ENCODE peak calls at places on chromosomes 13 and 19, in ten cellular contexts. N, S, Y, P, L, Q, O, X, W and V are unnamed samples.
A peak's percentile ranks its signal among the peaks of the same experiment; 100 is the strongest.

GRCh38 chr13:68810660-68811059 is 1297.0 kb upstream of the ATXN8OS start:
- DNase-seq in L (no peak), P (no peak), Q (no peak), S (no peak), O (no peak), W (no peak), X (no peak), Y (no peak), N (no peak), V (no peak)

GRCh38 chr13:101514695-101515275 is 62.3 kb downstream of the ITGBL1 start:
- DNase-seq in Y (no peak), W (no peak), Q (peak; percentile 2), N (peak; percentile 32), S (peak; percentile 70), X (peak; percentile 22), L (peak; percentile 27), P (no peak), O (no peak), V (no peak)

GRCh38 chr19:43651758-43652545 is 12.3 kb upstream of the CADM4 start:
- DNase-seq in W (peak; percentile 31), Y (peak; percentile 18), Q (peak; percentile 80), S (peak; percentile 67), L (peak; percentile 66), P (peak; percentile 14), N (no peak), X (peak; percentile 12), O (no peak), V (no peak)

GRCh38 chr13:100913143-100913542 is 238.5 kb upstream of the TMTC4 start:
- DNase-seq in P (no peak), S (no peak), W (no peak), L (no peak), O (no peak), Y (no peak), Q (no peak), N (no peak), X (no peak), V (no peak)

GRCh38 chr19:48561412-48561811 is 9.4 kb downstream of the SULT2B1 start:
- DNase-seq in P (no peak), N (no peak), X (no peak), Y (no peak), S (no peak), O (no peak), W (no peak), L (no peak), Q (no peak), V (no peak)

GRCh38 chr19:30116984-30117555 is 175.0 kb downstream of the URI1 start:
- DNase-seq in O (no peak), P (no peak), S (no peak), W (no peak), L (no peak), X (no peak), Y (no peak), Q (no peak), N (no peak), V (no peak)

GRCh38 chr13:97224544-97225324 is 2.6 kb downstream of the MBNL2 start:
- DNase-seq in Y (no peak), Q (no peak), W (peak; percentile 33), N (no peak), L (no peak), X (peak; percentile 62), P (no peak), S (peak; percentile 27), O (peak; percentile 29), V (no peak)

GRCh38 chr19:1608414-1609391 is 3.4 kb upstream of the UQCR11 start:
- DNase-seq in P (no peak), L (peak; percentile 50), X (peak; percentile 33), N (no peak), Y (no peak), Q (no peak), W (no peak), S (peak; percentile 39), O (no peak), V (no peak)

GRCh38 chr19:33376931-33377557 is 3.5 kb downstream of the CEBPG start:
- DNase-seq in W (no peak), O (no peak), P (no peak), Q (no peak), Y (no peak), L (no peak), N (no peak), X (no peak), S (no peak), V (no peak)

GRCh38 chr13:42815686-42816085 is 34.3 kb downstream of the FAM216B start:
- DNase-seq in L (no peak), X (no peak), S (no peak), N (no peak), W (no peak), Y (no peak), Q (no peak), P (no peak), O (no peak), V (no peak)

GRCh38 chr13:46855664-46856063 is 41.2 kb downstream of the HTR2A start:
- DNase-seq in N (no peak), X (no peak), S (no peak), P (no peak), O (no peak), Q (no peak), Y (no peak), W (no peak), L (no peak), V (no peak)

GRCh38 chr13:107392205-107392604 is 823.1 kb downstream of the LIG4 start:
- DNase-seq in L (no peak), P (no peak), N (no peak), W (no peak), X (no peak), Y (no peak), O (no peak), Q (no peak), S (no peak), V (no peak)

GRCh38 chr19:45641274-45642105 is 2.3 kb upstream of the EML2 start:
- DNase-seq in Q (peak; percentile 97), Y (no peak), N (peak; percentile 72), X (peak; percentile 59), P (peak; percentile 40), W (no peak), O (peak; percentile 23), S (peak; percentile 97), L (peak; percentile 87), V (no peak)

GRCh38 chr13:28640861-28641599 is 17.9 kb upstream of the POMP start:
- DNase-seq in S (no peak), Q (no peak), L (no peak), Y (no peak), W (no peak), O (no peak), N (no peak), X (no peak), P (no peak), V (no peak)

GRCh38 chr19:56091751-56092546 is 29.1 kb downstream of the ZNF787 start:
- DNase-seq in X (no peak), P (no peak), O (no peak), Q (peak; percentile 61), L (no peak), Y (no peak), N (no peak), S (no peak), W (no peak), V (no peak)

GRCh38 chr13:49995535-49996165 is 1.2 kb upstream of the TRIM13 start:
- DNase-seq in Q (no peak), X (no peak), L (no peak), N (no peak), O (no peak), Y (no peak), W (no peak), P (no peak), S (no peak), V (no peak)

GRCh38 chr13:41780736-41781708 is 179.9 kb downstream of the VWA8 start:
- DNase-seq in S (peak; percentile 89), P (no peak), Y (peak; percentile 77), W (peak; percentile 37), O (no peak), X (no peak), L (no peak), N (no peak), Q (no peak), V (peak; percentile 82)

GRCh38 chr13:37491661-37492060 is 106.9 kb downstream of the POSTN start:
- DNase-seq in Q (no peak), O (no peak), X (no peak), Y (no peak), L (no peak), W (no peak), S (no peak), N (no peak), P (no peak), V (no peak)

GRCh38 chr13:95123726-95124125 is 177.5 kb downstream of the ABCC4 start:
- DNase-seq in O (no peak), S (no peak), L (no peak), N (no peak), P (no peak), Y (no peak), W (no peak), Q (no peak), X (no peak), V (no peak)

GRCh38 chr19:33388231-33388816 is 14.8 kb downstream of the CEBPG start:
- DNase-seq in N (no peak), Y (no peak), Q (no peak), O (no peak), L (no peak), X (no peak), W (peak; percentile 34), P (no peak), S (no peak), V (no peak)

GRCh38 chr19:4597975-4598671 is 38.6 kb upstream of the SEMA6B start:
- DNase-seq in Q (peak; percentile 78), L (peak; percentile 67), W (no peak), S (peak; percentile 57), P (peak; percentile 29), X (peak; percentile 25), N (no peak), O (no peak), Y (no peak), V (no peak)

GRCh38 chr13:46386996-46387851 is at the start of gene RUBCNL:
- DNase-seq in L (peak; percentile 34), O (no peak), Y (no peak), X (peak; percentile 1), P (peak; percentile 11), W (no peak), Q (no peak), N (no peak), S (peak; percentile 22), V (no peak)

GRCh38 chr19:34365463-34366401 is 736 bp downstream of the GPI start:
- DNase-seq in N (no peak), W (no peak), Y (no peak), O (no peak), X (no peak), Q (no peak), P (no peak), L (peak; percentile 38), S (peak; percentile 36), V (no peak)

GRCh38 chr19:44657211-44657921 is 13.7 kb downstream of the PVR start:
- DNase-seq in S (peak; percentile 69), N (no peak), Q (peak; percentile 87), X (peak; percentile 48), O (peak; percentile 48), W (no peak), P (peak; percentile 63), L (peak; percentile 78), Y (no peak), V (no peak)

GRCh38 chr19:7883796-7884570 is 4.3 kb upstream of the LRRC8E start:
- DNase-seq in Q (no peak), O (no peak), L (no peak), X (no peak), P (no peak), N (no peak), Y (no peak), W (no peak), S (peak; percentile 72), V (no peak)

GRCh38 chr13:32175307-32175706 is 139.9 kb downstream of the ZAR1L start:
- DNase-seq in Y (no peak), N (peak; percentile 5), Q (no peak), P (no peak), X (no peak), O (no peak), W (no peak), S (no peak), L (no peak), V (no peak)

GRCh38 chr19:46489445-46490272 is 6.0 kb downstream of the PNMA8B start:
- DNase-seq in Q (no peak), O (no peak), L (peak; percentile 49), W (peak; percentile 52), X (no peak), P (no peak), Y (no peak), S (peak; percentile 57), N (no peak), V (no peak)

GRCh38 chr19:29001922-29002247 is 211.1 kb downstream of the UQCRFS1 start:
- DNase-seq in S (no peak), P (no peak), L (no peak), Q (no peak), N (no peak), Y (no peak), W (no peak), O (no peak), X (no peak), V (no peak)